ENCODE peak calls at places on chromosome 3, in five cellular contexts. Y, J, P, W and D are unnamed samples.

GRCh38 chr3:8371085-8371551 is 130.5 kb upstream of the LMCD1 start:
- DNase-seq in Y (no peak), J (no peak), W (no peak), P (peak), D (peak)

GRCh38 chr3:183664913-183665381 is 29.5 kb downstream of the KLHL24 start:
- DNase-seq in J (no peak), W (no peak), Y (peak), P (no peak), D (no peak)

GRCh38 chr3:32297366-32297765 is 58.9 kb downstream of the CMTM8 start:
- DNase-seq in Y (no peak), P (no peak), W (no peak), J (no peak), D (peak)

GRCh38 chr3:4894891-4895530 is 84.2 kb upstream of the BHLHE40 start:
- DNase-seq in Y (no peak), P (no peak), W (no peak), J (no peak), D (no peak)

GRCh38 chr3:38004415-38005075 is 14.0 kb downstream of the VILL start:
- DNase-seq in P (peak), J (no peak), W (no peak), Y (peak), D (peak)

GRCh38 chr3:157913751-157914150 is 192.5 kb downstream of the SHOX2 start:
- DNase-seq in J (no peak), Y (no peak), W (no peak), P (no peak), D (no peak)

GRCh38 chr3:11021611-11022011 is 29.1 kb downstream of the SLC6A1 start:
- DNase-seq in P (no peak), W (no peak), Y (no peak), J (no peak), D (no peak)

GRCh38 chr3:122151480-122151879 is 32.0 kb upstream of the CASR start:
- DNase-seq in Y (peak), J (no peak), P (no peak), W (no peak), D (no peak)

GRCh38 chr3:52399593-52399992 is 45.3 kb downstream of the SEMA3G start:
- DNase-seq in W (no peak), P (no peak), J (no peak), Y (no peak), D (no peak)

GRCh38 chr3:50617911-50618481 is 1.0 kb downstream of the MAPKAPK3 start:
- DNase-seq in P (no peak), J (no peak), W (no peak), Y (no peak), D (peak)

GRCh38 chr3:140859592-140860336 is 81.9 kb upstream of the SLC25A36 start:
- DNase-seq in W (no peak), J (no peak), P (no peak), Y (no peak), D (no peak)

GRCh38 chr3:21573291-21573690 is 177.7 kb downstream of the ZNF385D start:
- DNase-seq in Y (no peak), W (no peak), J (no peak), P (no peak), D (peak)

GRCh38 chr3:72887378-72887722 is 496 bp upstream of the GXYLT2 start:
- DNase-seq in J (no peak), W (no peak), P (no peak), Y (no peak), D (no peak)

GRCh38 chr3:66377800-66378199 is 123.0 kb downstream of the LRIG1 start:
- DNase-seq in Y (no peak), J (no peak), P (no peak), W (no peak), D (no peak)

GRCh38 chr3:13011369-13012227 is 61.6 kb downstream of the IQSEC1 start:
- DNase-seq in J (peak), Y (no peak), P (no peak), W (no peak), D (peak)
- TF ChIP-seq MYC in J (no peak), Y (no peak), P (no peak), W (no peak), D (peak)

DNA sequence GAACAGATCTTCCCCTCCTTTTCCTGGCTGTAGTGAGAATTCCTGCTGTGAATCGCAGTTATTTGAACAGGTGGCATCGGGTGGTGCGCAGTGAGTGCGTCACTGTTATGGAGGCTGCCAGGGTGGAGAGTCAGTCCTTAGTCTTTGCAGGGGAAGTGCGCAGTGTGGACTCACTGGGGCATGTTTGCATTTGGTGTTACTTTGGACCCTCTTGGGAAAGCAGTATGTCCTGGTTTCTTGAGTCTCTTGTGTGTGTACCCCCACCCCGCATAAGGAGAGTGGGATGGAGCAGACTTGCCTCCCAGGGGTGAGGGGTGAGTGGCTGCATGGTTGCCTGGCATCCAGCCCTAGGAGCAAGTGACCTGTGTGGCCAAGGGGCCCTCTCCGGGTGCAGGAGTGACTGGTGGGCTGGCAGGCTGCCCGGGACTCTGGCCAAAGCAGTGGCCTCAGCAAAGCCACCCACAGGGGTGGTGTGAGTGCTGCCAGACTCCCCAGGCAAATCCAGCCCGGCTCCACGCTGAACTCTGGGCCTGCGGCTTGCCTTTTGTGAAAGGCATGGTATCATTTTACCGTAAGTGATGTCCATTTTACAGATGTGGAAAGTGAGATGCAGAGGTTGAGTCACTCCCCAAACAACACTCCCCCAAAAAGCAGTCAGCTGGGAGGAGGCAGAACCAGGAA is 46.4 kb downstream of the DNASE1L3 start:
- DNase-seq in P (peak), Y (peak), W (no peak), J (no peak), D (no peak)
- TF ChIP-seq POLR2A in P (no peak), Y (no peak), W (no peak), J (no peak), D (no peak)

GRCh38 chr3:80355144-80355543 is 587.3 kb upstream of the ROBO1 start:
- DNase-seq in Y (no peak), W (no peak), P (no peak), J (no peak), D (peak)
- TF ChIP-seq MYC in Y (no peak), W (no peak), P (no peak), J (no peak), D (no peak)

GRCh38 chr3:196942226-196942914 is at the start of gene NCBP2:
- DNase-seq in W (peak), Y (peak), J (peak), P (peak), D (peak)
- TF ChIP-seq POLR2A in W (peak), Y (peak), J (peak), P (peak), D (peak)

DNA sequence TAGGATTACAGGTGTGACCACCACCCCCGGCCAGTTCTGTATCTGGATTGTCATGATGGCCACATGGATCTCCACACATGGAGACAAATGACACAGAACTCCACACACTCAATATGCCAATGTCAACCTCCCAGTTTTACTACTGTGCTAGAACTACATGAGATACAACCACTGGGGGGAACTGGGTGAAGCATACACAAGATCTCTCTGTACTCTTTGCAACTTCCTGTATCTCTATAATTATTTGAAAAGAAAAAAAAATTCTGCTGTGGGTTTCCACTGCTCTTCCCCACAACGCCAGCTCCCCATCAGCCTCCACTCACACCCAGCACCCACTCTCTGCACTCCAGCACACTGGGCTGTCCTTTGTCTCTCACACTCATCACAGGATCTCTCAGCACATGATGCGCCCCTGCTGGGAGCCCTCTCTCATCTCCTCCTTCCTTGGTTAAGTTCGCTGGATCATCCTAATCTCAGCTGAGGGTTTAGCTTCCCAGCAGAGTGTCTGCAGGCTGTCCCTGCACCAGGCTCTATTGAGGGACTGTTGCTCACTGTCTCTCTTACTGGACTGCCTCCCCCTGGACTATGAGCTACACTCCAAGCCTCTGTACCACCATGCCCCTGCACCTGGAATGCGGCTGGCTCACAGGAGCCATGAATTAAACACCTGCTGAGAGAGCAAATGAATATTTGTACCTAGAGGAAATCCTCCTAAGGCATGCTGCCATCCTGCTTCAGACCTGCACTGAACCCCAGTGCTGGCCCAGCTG is 10.7 kb upstream of the RAB43 start:
- DNase-seq in J (no peak), Y (no peak), W (no peak), P (no peak), D (no peak)
- TF ChIP-seq MYC in J (no peak), Y (no peak), W (no peak), P (no peak), D (no peak)

GRCh38 chr3:138629526-138629925 is 21.0 kb downstream of the FAIM start:
- DNase-seq in Y (no peak), P (no peak), J (no peak), W (no peak), D (no peak)
- TF ChIP-seq POLR2A in Y (no peak), P (no peak), J (no peak), W (no peak), D (no peak)

DNA sequence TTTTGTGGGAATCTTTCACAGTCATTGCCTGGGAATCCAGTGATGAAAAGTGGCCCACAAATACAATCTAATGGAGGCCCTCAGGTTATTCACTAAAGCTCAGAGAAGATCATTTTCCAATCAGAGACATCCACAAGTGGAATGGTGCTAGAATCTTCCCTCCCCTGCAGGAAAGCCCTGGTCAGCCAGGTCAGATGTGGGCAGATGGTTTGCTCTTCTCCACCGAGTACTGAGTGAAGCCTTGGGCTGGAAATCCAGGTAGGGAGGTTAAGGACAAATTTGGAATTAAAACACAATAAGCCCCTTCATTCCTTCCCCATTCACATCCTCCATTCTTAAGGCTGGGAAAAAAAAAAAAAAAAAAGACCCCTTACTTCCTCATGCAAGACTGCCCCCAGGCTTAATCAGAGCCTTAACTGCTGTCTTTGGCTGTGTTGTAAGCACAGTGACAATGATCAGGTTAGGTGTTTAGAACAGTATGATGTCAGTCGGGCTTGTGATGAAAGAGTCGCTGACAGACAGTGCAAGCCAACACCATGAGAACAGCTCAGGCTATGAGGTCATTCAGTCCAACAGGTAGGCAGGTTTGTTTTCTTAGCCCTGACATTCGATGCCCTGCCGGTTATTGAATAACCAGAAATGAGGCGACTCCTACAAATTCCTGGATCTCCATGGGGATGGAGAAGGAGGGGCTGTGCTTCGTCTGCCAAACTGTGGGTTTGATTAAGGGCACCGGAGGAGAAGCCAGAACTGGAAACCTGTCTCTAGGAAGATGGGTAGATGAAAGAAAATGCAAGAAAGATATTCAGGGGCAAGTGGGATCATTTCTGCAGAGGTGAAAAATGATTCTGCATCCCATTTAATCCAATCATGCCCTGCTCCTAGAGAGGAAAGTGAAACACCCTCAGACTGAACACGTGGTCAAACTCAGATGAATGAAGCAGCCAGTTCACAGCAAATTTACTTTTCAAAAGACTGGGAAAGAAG is 23.5 kb upstream of the HES1 start:
- DNase-seq in J (no peak), Y (no peak), W (no peak), P (peak), D (peak)
- TF ChIP-seq MYC in J (no peak), Y (no peak), W (no peak), P (no peak), D (no peak)

GRCh38 chr3:149367021-149367840 is 10.2 kb downstream of the TM4SF1 start:
- DNase-seq in P (peak), W (no peak), Y (peak), J (no peak), D (peak)

GRCh38 chr3:149371001-149371722 is 6.3 kb downstream of the TM4SF1 start:
- DNase-seq in Y (peak), W (no peak), P (no peak), J (no peak), D (peak)

GRCh38 chr3:149369991-149370866 is 7.2 kb downstream of the TM4SF1 start:
- DNase-seq in Y (no peak), J (no peak), W (no peak), P (no peak), D (no peak)

GRCh38 chr3:149368201-149368849 is 9.1 kb downstream of the TM4SF1 start:
- DNase-seq in W (no peak), P (no peak), J (no peak), Y (peak), D (no peak)

DNA sequence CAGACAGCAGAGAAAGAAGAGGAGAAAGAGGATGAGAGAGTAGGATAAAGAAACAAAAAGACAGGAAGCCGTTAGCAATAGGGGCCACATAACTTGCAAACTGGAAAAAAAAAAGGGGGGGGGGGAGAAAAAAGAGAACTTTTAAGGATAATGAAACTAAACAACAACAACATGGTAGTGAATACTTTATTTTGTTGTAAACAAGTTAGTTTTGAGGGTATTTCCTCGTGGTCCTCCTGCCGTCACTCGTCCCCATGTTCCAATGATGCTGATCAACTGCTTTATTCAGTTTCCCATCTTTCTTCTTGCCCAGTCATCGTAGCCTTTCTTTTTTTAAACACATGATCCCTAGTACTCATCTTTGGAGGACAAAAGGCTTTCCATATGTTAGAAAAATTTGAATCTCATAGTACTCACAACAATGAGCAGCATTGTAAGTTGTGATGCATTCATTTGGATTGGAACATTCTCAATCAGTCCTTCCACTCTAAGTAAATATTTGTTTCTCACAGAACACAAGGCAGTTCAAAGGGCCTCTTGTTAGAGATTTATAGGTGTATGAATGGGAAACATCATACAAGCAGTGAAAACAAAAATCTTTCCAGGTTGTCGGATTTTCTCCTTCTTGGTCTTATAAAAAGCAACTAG is 8.5 kb downstream of the TM4SF1 start:
- DNase-seq in W (no peak), P (no peak), Y (peak), J (no peak), D (no peak)
- TF ChIP-seq POLR2A in W (no peak), P (no peak), Y (peak), J (no peak), D (no peak)

DNA sequence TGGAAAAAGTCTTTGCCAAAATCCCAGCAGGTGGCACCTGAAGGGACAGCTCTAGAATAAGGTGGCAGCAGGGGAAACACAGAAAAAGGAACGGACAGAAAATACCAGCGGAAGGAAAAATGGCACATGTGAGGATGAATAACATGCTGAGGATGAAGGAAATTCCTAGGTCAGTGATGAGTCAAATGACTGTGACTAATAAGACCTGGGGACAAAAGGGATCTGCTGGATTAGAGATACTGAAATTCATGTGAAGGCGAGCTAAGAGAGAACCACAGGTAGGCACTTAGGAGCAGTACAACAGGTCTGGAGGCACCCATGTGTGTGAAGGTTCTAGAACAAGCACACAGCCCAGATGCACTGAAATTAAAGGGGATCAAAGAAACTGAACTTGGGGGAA is 482.5 kb downstream of the FOXP1 start:
- DNase-seq in P (peak), W (no peak), J (no peak), Y (peak), D (no peak)
- TF ChIP-seq MYC in P (no peak), W (no peak), J (no peak), Y (no peak), D (no peak)